ENCODE peak calls at places on chromosome 10, in seven cellular contexts. J is cardiac septum, T is activated T-cell treated with anti-CD3 and anti-CD28 coated beads for 1 hour, Z is WTC11, Q is cardiac muscle cell, F is ureter, O is NCI-H510A. R is an unnamed sample.

GRCh38 chr10:24991298-24991697 is 24.7 kb downstream of the ENKUR start:
- DNase-seq in J (no peak), Q (no peak), O (no peak), T (no peak), F (no peak), Z (no peak), R (no peak)

GRCh38 chr10:21519981-21520436 is 5.5 kb downstream of the SKIDA1 start:
- DNase-seq in F (no peak), J (no peak), Q (peak), O (no peak), T (no peak), Z (no peak), R (peak)

GRCh38 chr10:74738985-74739567 is 87.3 kb upstream of the KAT6B start:
- DNase-seq in F (no peak), Q (peak), Z (no peak), J (no peak), O (no peak), T (no peak), R (peak)

GRCh38 chr10:26733750-26734568 is 36.5 kb downstream of the PDSS1 start:
- DNase-seq in Z (no peak), J (no peak), F (peak), T (no peak), O (no peak), Q (no peak), R (no peak)

GRCh38 chr10:130021373-130021950 is 57.4 kb upstream of the EBF3 start:
- DNase-seq in F (no peak), O (no peak), Q (peak), Z (no peak), T (no peak), J (no peak), R (no peak)

GRCh38 chr10:43239756-43240155 is 27.1 kb downstream of the RASGEF1A start:
- DNase-seq in J (no peak), O (no peak), T (no peak), F (no peak), Q (no peak), Z (no peak), R (no peak)

GRCh38 chr10:3782456-3783312 is 2.3 kb downstream of the KLF6 start:
- DNase-seq in F (peak), J (peak), O (no peak), Q (peak), Z (no peak), T (no peak), R (peak)

GRCh38 chr10:7027913-7028808 is 382.7 kb downstream of the SFMBT2 start:
- DNase-seq in F (no peak), Q (peak), T (no peak), O (no peak), J (no peak), Z (no peak), R (peak)

GRCh38 chr10:29630205-29631048 is 4.3 kb downstream of the SVIL start:
- DNase-seq in Q (no peak), Z (no peak), T (no peak), F (no peak), O (no peak), J (no peak), R (no peak)

GRCh38 chr10:88113232-88113631 is 249.8 kb downstream of the PTEN start:
- DNase-seq in Q (peak), T (no peak), Z (no peak), F (no peak), O (no peak), J (no peak), R (no peak)